ENCODE peak calls at places on chromosomes 12 and 14, in five cellular contexts. A is sciatic nerve, O is HepG2, U is psoas muscle, Y is pancreas. J is an unnamed sample.

GRCh38 chr12:126772171-126772864 is 1494.7 kb upstream of the TMEM132C start:
- ATAC-seq in Y (no peak), U (peak; percentile 61), A (peak; percentile 82), O (no peak), J (no peak)

GRCh38 chr14:61145903-61146411 is 135.2 kb downstream of the TMEM30B start:
- ATAC-seq in A (peak; percentile 14), U (peak; percentile 19), O (no peak), Y (no peak), J (peak; percentile 65)

GRCh38 chr14:24422261-24422660 is 7.2 kb downstream of the CBLN3 start:
- ATAC-seq in Y (no peak), A (no peak), U (no peak), O (no peak), J (no peak)

GRCh38 chr14:31068235-31068634 is 42.1 kb upstream of the STRN3 start:
- ATAC-seq in Y (no peak), A (no peak), U (peak; percentile 75), O (peak; percentile 46), J (no peak)

GRCh38 chr12:24138041-24138440 is 188.6 kb upstream of the SOX5 start:
- ATAC-seq in Y (no peak), O (no peak), A (no peak), U (no peak), J (no peak)

GRCh38 chr12:50986961-50987737 is 34.8 kb downstream of the HIGD1C start:
- ATAC-seq in A (peak; percentile 87), Y (peak; percentile 57), U (peak; percentile 73), O (peak; percentile 91), J (peak; percentile 95)

GRCh38 chr14:93989939-93990338 is 7.2 kb upstream of the CCDC197 start:
- ATAC-seq in A (no peak), O (peak; percentile 47), U (no peak), Y (no peak), J (no peak)

GRCh38 chr12:6528539-6529235 is 5.6 kb upstream of the GAPDH start:
- ATAC-seq in A (no peak), Y (no peak), U (no peak), O (no peak), J (no peak)

GRCh38 chr14:23528555-23528954 is 23.0 kb downstream of the ZFHX2 start:
- ATAC-seq in O (peak; percentile 49), A (no peak), U (no peak), Y (no peak), J (peak; percentile 57)

GRCh38 chr12:122788387-122788786 is 14.0 kb downstream of the CCDC62 start:
- ATAC-seq in U (no peak), O (no peak), A (no peak), Y (no peak), J (peak; percentile 75)

GRCh38 chr12:30796891-30797371 is 42.2 kb upstream of the CAPRIN2 start:
- ATAC-seq in O (no peak), A (peak; percentile 5), U (peak; percentile 20), Y (no peak), J (peak; percentile 3)

GRCh38 chr12:15636060-15636890 is 152.9 kb downstream of the EPS8 start:
- ATAC-seq in A (no peak), Y (no peak), O (no peak), U (no peak), J (peak; percentile 13)

GRCh38 chr14:32246751-32247150 is 43.7 kb upstream of the RNU6-8 start:
- ATAC-seq in Y (no peak), O (no peak), A (no peak), U (no peak), J (no peak)

GRCh38 chr14:100771121-100771800 is 44.6 kb downstream of the DLK1 start:
- ATAC-seq in O (peak; percentile 28), A (no peak), U (no peak), Y (no peak), J (no peak)

GRCh38 chr12:57603758-57604453 is 718 bp upstream of the DTX3 start:
- ATAC-seq in U (peak; percentile 58), A (peak; percentile 79), O (no peak), Y (peak; percentile 63), J (peak; percentile 67)

GRCh38 chr12:91858186-91858585 is 287.5 kb downstream of the BTG1 start:
- ATAC-seq in O (no peak), A (no peak), U (no peak), Y (no peak), J (no peak)

GRCh38 chr12:47591795-47592194 is 114.0 kb downstream of the RPAP3 start:
- ATAC-seq in O (no peak), U (no peak), Y (no peak), A (peak; percentile 30), J (no peak)

GRCh38 chr12:57605308-57606015 is 838 bp downstream of the DTX3 start:
- ATAC-seq in U (no peak), O (peak; percentile 39), A (no peak), Y (no peak), J (no peak)

J was measured in SK-N-SH treated with all-trans-retinoic acid at 6 μM for 48 hours.